ENCODE peak calls at places on chromosome 11, in six cellular contexts. L is tibial artery, X is heart right ventricle, H is psoas muscle, E is right cardiac atrium, D is IMR-90. T is an unnamed sample.
A peak's percentile ranks its signal among the peaks of the same experiment; 100 is the strongest.

GRCh38 chr11:8090756-8091155 is 9.7 kb downstream of the TUB start:
- DNase-seq in L (peak; percentile 52), X (no peak), H (no peak), E (no peak), D (no peak), T (no peak)

GRCh38 chr11:111465400-111465799 is 46.8 kb downstream of the BTG4 start:
- DNase-seq in L (no peak), X (no peak), H (no peak), E (no peak), D (peak; percentile 84), T (no peak)

GRCh38 chr11:45209904-45210699 is 63.7 kb downstream of the PRDM11 start:
- DNase-seq in L (peak; percentile 94), X (peak; percentile 84), H (peak; percentile 94), E (peak; percentile 93), D (peak; percentile 21), T (peak; percentile 90)

GRCh38 chr11:58067685-58068084 is 36.9 kb downstream of the OR6Q1 start:
- DNase-seq in L (no peak), X (no peak), H (no peak), E (no peak), D (peak; percentile 47), T (no peak)

GRCh38 chr11:116642902-116643301 is 129.9 kb downstream of the BUD13 start:
- DNase-seq in L (no peak), X (no peak), H (no peak), E (no peak), D (no peak), T (no peak)

GRCh38 chr11:73999581-74000306 is 9.1 kb downstream of the UCP3 start:
- DNase-seq in L (peak; percentile 35), X (no peak), H (no peak), E (no peak), D (no peak), T (no peak)

GRCh38 chr11:132158091-132158490 is 787.7 kb downstream of the NTM start:
- DNase-seq in L (no peak), X (no peak), H (no peak), E (no peak), D (peak; percentile 14), T (no peak)

GRCh38 chr11:110587972-110588371 is 124.3 kb downstream of the ARHGAP20 start:
- DNase-seq in L (no peak), X (no peak), H (no peak), E (no peak), D (peak; percentile 31), T (no peak)

GRCh38 chr11:22734628-22735345 is 68.4 kb downstream of the GAS2 start:
- DNase-seq in L (no peak), X (no peak), H (no peak), E (no peak), D (no peak), T (no peak)

GRCh38 chr11:80441821-80442220 is 1001.0 kb upstream of the TENM4 start:
- DNase-seq in L (no peak), X (no peak), H (no peak), E (no peak), D (peak; percentile 5), T (no peak)

DNA sequence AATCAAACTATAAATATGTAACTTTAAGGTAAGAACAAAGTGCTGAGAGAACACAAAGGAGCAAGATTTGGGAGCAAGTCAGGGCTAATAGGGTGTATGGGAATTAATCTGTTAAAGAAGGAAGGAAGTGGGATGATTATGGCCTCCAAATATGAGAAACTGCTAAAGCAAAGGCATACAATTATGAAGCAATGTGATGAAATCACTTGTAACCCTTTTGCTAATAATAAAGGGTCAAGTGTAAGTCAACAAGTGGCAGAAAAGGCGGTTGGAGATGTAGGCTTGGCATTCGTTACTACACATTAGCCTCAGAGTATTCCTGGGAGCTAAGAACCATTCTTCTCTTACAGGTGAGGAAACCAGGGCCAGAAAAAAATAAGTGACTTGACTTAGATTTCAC is 1002.3 kb upstream of the TENM4 start:
- DNase-seq in L (no peak), X (no peak), H (no peak), E (no peak), D (no peak), T (no peak)
- H3K27ac ChIP-seq in L (no peak overlapping the region), X (no peak overlapping the region), H (no peak overlapping the region), E (no peak overlapping the region), D (no peak overlapping the region), T (no peak overlapping the region)

GRCh38 chr11:19813158-19813879 is 100.7 kb downstream of the NAV2 start:
- DNase-seq in L (no peak), X (peak; percentile 18), H (peak; percentile 57), E (no peak), D (no peak), T (no peak)

GRCh38 chr11:19816040-19816439 is 103.4 kb downstream of the NAV2 start:
- DNase-seq in L (peak; percentile 84), X (no peak), H (no peak), E (no peak), D (no peak), T (no peak)

GRCh38 chr11:19812710-19813109 is 100.1 kb downstream of the NAV2 start:
- DNase-seq in L (no peak), X (no peak), H (no peak), E (no peak), D (no peak), T (no peak)

GRCh38 chr11:19812096-19812495 is 99.5 kb downstream of the NAV2 start:
- DNase-seq in L (no peak), X (no peak), H (no peak), E (no peak), D (no peak), T (no peak)

GRCh38 chr11:19814421-19814820 is 101.8 kb downstream of the NAV2 start:
- DNase-seq in L (no peak), X (no peak), H (no peak), E (no peak), D (no peak), T (no peak)
- H3K4me1 ChIP-seq in L (peaks cover 76% of the 10 kb centered on the region), X (peaks cover 56% of the 10 kb centered on the region), H (peaks cover 60% of the 10 kb centered on the region), E (peaks cover 11% of the 10 kb centered on the region), D (peaks cover 2% of the 10 kb centered on the region), T (no peaks in the 10 kb centered on the region)

GRCh38 chr11:133896028-133896427 is 50.7 kb upstream of the SPATA19 start:
- DNase-seq in L (peak; percentile 32), X (no peak), H (no peak), E (no peak), D (no peak), T (peak; percentile 34)

GRCh38 chr11:133895551-133895950 is 50.2 kb upstream of the SPATA19 start:
- DNase-seq in L (peak; percentile 37), X (no peak), H (no peak), E (no peak), D (no peak), T (peak; percentile 52)

GRCh38 chr11:133896642-133897330 is 51.5 kb upstream of the SPATA19 start:
- DNase-seq in L (peak; percentile 34), X (no peak), H (no peak), E (no peak), D (no peak), T (no peak)

GRCh38 chr11:133893381-133893780 is 48.1 kb upstream of the SPATA19 start:
- DNase-seq in L (peak; percentile 32), X (no peak), H (no peak), E (no peak), D (no peak), T (no peak)

DNA sequence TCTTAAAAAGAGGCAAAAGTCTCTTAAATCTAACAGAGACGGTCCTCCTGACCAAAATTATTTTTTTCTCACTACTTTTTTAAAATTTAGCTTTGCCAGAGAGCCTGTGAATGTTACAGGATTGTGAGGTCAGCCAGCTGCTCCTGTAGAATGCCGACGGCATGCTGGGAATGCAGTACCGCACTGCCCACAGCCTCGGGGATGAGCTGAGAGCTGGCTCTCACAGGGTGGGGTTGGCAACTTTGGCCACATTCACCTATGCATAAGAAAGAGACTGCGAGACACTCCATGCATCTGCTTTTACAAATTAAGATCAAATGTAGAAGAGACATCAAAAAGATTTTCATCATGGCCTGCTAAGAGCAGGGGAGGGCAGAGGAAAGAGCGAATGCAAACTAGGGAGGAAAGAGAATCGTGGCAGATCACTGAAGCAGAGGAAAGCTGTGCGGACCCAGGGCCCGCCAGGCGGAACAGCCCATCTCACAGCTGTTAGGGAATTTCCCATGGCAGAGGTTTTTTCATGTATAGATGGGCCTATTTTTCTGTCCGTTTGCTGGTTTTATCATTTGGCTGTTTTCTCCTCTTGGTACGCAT is 49.7 kb upstream of the SPATA19 start:
- DNase-seq in L (peak; percentile 31), X (no peak), H (no peak), E (no peak), D (no peak), T (peak; percentile 55)
- H3K27ac ChIP-seq in L (no peak overlapping the region), X (no peak overlapping the region), H (no peak overlapping the region), E (no peak overlapping the region), D (no peak overlapping the region), T (no peak overlapping the region)

GRCh38 chr11:119319136-119319701 is 2.3 kb upstream of the MCAM start:
- DNase-seq in L (peak; percentile 67), X (no peak), H (no peak), E (peak; percentile 23), D (no peak), T (no peak)

GRCh38 chr11:119318240-119319135 is 1.6 kb upstream of the MCAM start:
- DNase-seq in L (peak; percentile 85), X (peak; percentile 64), H (no peak), E (peak; percentile 50), D (peak; percentile 81), T (no peak)

GRCh38 chr11:119316729-119317591 is at the start of gene MCAM:
- DNase-seq in L (peak; percentile 97), X (peak; percentile 62), H (no peak), E (peak; percentile 75), D (peak; percentile 48), T (no peak)

GRCh38 chr11:119316017-119316728 is 757 bp downstream of the MCAM start:
- DNase-seq in L (peak; percentile 98), X (peak; percentile 65), H (peak; percentile 76), E (peak; percentile 75), D (no peak), T (no peak)

DNA sequence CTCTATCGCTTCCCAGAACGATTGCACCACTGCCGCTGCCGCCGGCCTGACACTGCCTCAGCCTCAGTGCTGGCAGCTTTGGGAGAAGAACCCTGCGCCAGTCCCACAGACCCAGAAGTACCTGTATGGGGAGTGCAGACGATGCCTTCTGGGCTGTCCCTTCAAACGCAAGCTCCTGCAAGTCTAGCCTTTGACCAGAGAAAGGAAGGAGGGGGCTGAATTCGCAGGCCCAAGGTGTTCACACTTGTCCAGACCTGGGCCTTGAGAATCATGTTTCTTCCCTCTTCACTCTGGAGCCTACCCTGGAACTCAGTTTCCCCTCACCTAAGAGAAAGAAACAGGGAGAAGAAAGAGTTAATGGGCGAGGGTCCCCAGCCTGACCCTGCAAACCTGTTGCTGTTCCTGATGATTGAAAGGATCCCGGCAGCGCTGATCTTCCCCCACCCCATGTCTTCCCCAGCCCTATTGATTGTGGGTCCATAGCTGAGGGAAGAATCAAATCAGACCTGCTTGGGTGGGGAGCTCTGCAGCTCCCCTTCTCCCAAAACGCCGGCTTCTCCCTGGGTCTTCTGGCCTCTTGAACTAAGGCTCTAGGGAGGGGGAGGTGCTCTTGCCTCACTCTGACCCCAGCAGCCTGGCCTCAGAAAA is 786 bp upstream of the MCAM start:
- DNase-seq in L (no peak), X (no peak), H (no peak), E (no peak), D (no peak), T (no peak)
- H3K4me1 ChIP-seq in L (peaks cover 79% of the 10 kb centered on the region), X (peaks cover 70% of the 10 kb centered on the region), H (peaks cover 4% of the 10 kb centered on the region), E (peaks cover 13% of the 10 kb centered on the region), D (peaks cover 49% of the 10 kb centered on the region), T (no peaks in the 10 kb centered on the region)

GRCh38 chr11:60563553-60564235 is 48.5 kb downstream of the MS4A13 start:
- DNase-seq in L (no peak), X (no peak), H (no peak), E (no peak), D (no peak), T (no peak)
- H3K27ac ChIP-seq in L (no peak overlapping the region), X (no peak overlapping the region), H (no peak overlapping the region), E (no peak overlapping the region), D (no peak overlapping the region), T (no peak overlapping the region)

GRCh38 chr11:68038226-68038717 is 553 bp upstream of the TCIRG1 start:
- DNase-seq in L (peak; percentile 79), X (no peak), H (peak; percentile 72), E (no peak), D (no peak), T (no peak)
- H3K4me1 ChIP-seq in L (peaks cover 50% of the 10 kb centered on the region), X (peaks cover 50% of the 10 kb centered on the region), H (peaks cover 20% of the 10 kb centered on the region), E (peaks cover 11% of the 10 kb centered on the region), D (peaks cover 24% of the 10 kb centered on the region), T (no peaks in the 10 kb centered on the region)

T was measured in right atrium auricular region.